ENCODE peak calls at places on chromosomes 3 and 15, in six cellular contexts. One of them, this sample, is unnamed.

GRCh38 chr3:46934067-46934466 is 42.5 kb downstream of the CCDC12 start:
- DNase-seq in IMR-90: no peak
- DNase-seq in astrocyte: no peak
- DNase-seq in uterus: no peak
- DNase-seq in body of pancreas: no peak
- DNase-seq in thoracic aorta: no peak
- DNase-seq in this sample: no peak

GRCh38 chr3:102200126-102200525 is 234.7 kb upstream of the ZPLD1 start:
- DNase-seq in IMR-90: peak; percentile 89
- DNase-seq in astrocyte: peak; percentile 94
- DNase-seq in uterus: no peak
- DNase-seq in body of pancreas: no peak
- DNase-seq in thoracic aorta: no peak
- DNase-seq in this sample: no peak

GRCh38 chr3:123244128-123244527 is 42.4 kb downstream of the SEC22A start:
- DNase-seq in IMR-90: no peak
- DNase-seq in astrocyte: no peak
- DNase-seq in uterus: no peak
- DNase-seq in body of pancreas: peak; percentile 24
- DNase-seq in thoracic aorta: no peak
- DNase-seq in this sample: no peak

GRCh38 chr3:38500688-38501417 is 4.7 kb downstream of the EXOG start:
- DNase-seq in IMR-90: no peak
- DNase-seq in astrocyte: no peak
- DNase-seq in uterus: no peak
- DNase-seq in body of pancreas: no peak
- DNase-seq in thoracic aorta: no peak
- DNase-seq in this sample: no peak

GRCh38 chr3:188643736-188644135 is 489.8 kb downstream of the LPP start:
- DNase-seq in IMR-90: no peak
- DNase-seq in astrocyte: no peak
- DNase-seq in uterus: no peak
- DNase-seq in body of pancreas: no peak
- DNase-seq in thoracic aorta: no peak
- DNase-seq in this sample: no peak

GRCh38 chr3:170107926-170108325 is 70.1 kb downstream of the GPR160 start:
- DNase-seq in IMR-90: no peak
- DNase-seq in astrocyte: peak; percentile 14
- DNase-seq in uterus: no peak
- DNase-seq in body of pancreas: no peak
- DNase-seq in thoracic aorta: no peak
- DNase-seq in this sample: no peak

GRCh38 chr3:107913671-107914070 is 177.2 kb downstream of the CD47 start:
- DNase-seq in IMR-90: peak; percentile 42
- DNase-seq in astrocyte: peak; percentile 40
- DNase-seq in uterus: no peak
- DNase-seq in body of pancreas: no peak
- DNase-seq in thoracic aorta: no peak
- DNase-seq in this sample: no peak

GRCh38 chr3:125150525-125151436 is 61.8 kb downstream of the SLC12A8 start:
- DNase-seq in IMR-90: peak; percentile 27
- DNase-seq in astrocyte: no peak
- DNase-seq in uterus: no peak
- DNase-seq in body of pancreas: peak; percentile 47
- DNase-seq in thoracic aorta: no peak
- DNase-seq in this sample: no peak

GRCh38 chr3:85535517-85535916 is 576.7 kb downstream of the CADM2 start:
- DNase-seq in IMR-90: no peak
- DNase-seq in astrocyte: no peak
- DNase-seq in uterus: no peak
- DNase-seq in body of pancreas: no peak
- DNase-seq in thoracic aorta: no peak
- DNase-seq in this sample: no peak

GRCh38 chr3:110327870-110328269 is 743.7 kb upstream of the NECTIN3 start:
- DNase-seq in IMR-90: peak; percentile 41
- DNase-seq in astrocyte: no peak
- DNase-seq in uterus: no peak
- DNase-seq in body of pancreas: no peak
- DNase-seq in thoracic aorta: no peak
- DNase-seq in this sample: no peak

GRCh38 chr15:73593278-73594074 is 39.7 kb downstream of the NPTN start:
- DNase-seq in IMR-90: peak; percentile 46
- DNase-seq in astrocyte: peak; percentile 14
- DNase-seq in uterus: no peak
- DNase-seq in body of pancreas: peak; percentile 47
- DNase-seq in thoracic aorta: no peak
- DNase-seq in this sample: no peak

GRCh38 chr3:53842436-53843194 is 3.6 kb downstream of the CHDH start:
- DNase-seq in IMR-90: peak; percentile 23
- DNase-seq in astrocyte: peak; percentile 31
- DNase-seq in uterus: peak; percentile 46
- DNase-seq in body of pancreas: peak; percentile 88
- DNase-seq in thoracic aorta: no peak
- DNase-seq in this sample: no peak

GRCh38 chr3:54888873-54889272 is 39.0 kb downstream of the LRTM1 start:
- DNase-seq in IMR-90: peak; percentile 24
- DNase-seq in astrocyte: no peak
- DNase-seq in uterus: no peak
- DNase-seq in body of pancreas: no peak
- DNase-seq in thoracic aorta: no peak
- DNase-seq in this sample: no peak

GRCh38 chr3:54888162-54888561 is 39.7 kb downstream of the LRTM1 start:
- DNase-seq in IMR-90: no peak
- DNase-seq in astrocyte: no peak
- DNase-seq in uterus: no peak
- DNase-seq in body of pancreas: no peak
- DNase-seq in thoracic aorta: no peak
- DNase-seq in this sample: no peak

GRCh38 chr3:54889731-54890130 is 38.1 kb downstream of the LRTM1 start:
- DNase-seq in IMR-90: no peak
- DNase-seq in astrocyte: no peak
- DNase-seq in uterus: no peak
- DNase-seq in body of pancreas: no peak
- DNase-seq in thoracic aorta: no peak
- DNase-seq in this sample: no peak

GRCh38 chr3:54892168-54892567 is 35.7 kb downstream of the LRTM1 start:
- DNase-seq in IMR-90: no peak
- DNase-seq in astrocyte: no peak
- DNase-seq in uterus: no peak
- DNase-seq in body of pancreas: no peak
- DNase-seq in thoracic aorta: no peak
- DNase-seq in this sample: no peak

GRCh38 chr3:54891540-54891897 is 36.3 kb downstream of the LRTM1 start:
- DNase-seq in IMR-90: peak; percentile 97
- DNase-seq in astrocyte: peak; percentile 95
- DNase-seq in uterus: peak; percentile 82
- DNase-seq in body of pancreas: peak; percentile 64
- DNase-seq in thoracic aorta: peak; percentile 19
- DNase-seq in this sample: peak; percentile 74
- TF ChIP-seq CTCF in IMR-90: peak; percentile 60
- TF ChIP-seq CTCF in astrocyte: peak; percentile 48
- TF ChIP-seq CTCF in uterus: peak; percentile 55
- TF ChIP-seq CTCF in body of pancreas: no peak
- TF ChIP-seq CTCF in thoracic aorta: no peak
- TF ChIP-seq CTCF in this sample: peak; percentile 70

GRCh38 chr3:112092439-112093179 is 6.4 kb downstream of the C3orf52 start:
- DNase-seq in IMR-90: peak; percentile 37
- DNase-seq in astrocyte: peak; percentile 67
- DNase-seq in uterus: no peak
- DNase-seq in body of pancreas: no peak
- DNase-seq in thoracic aorta: no peak
- DNase-seq in this sample: no peak
- H3K4me1 ChIP-seq in IMR-90: peaks cover 13% of the 10 kb centered on the region
- H3K4me1 ChIP-seq in astrocyte: peaks cover 26% of the 10 kb centered on the region
- H3K4me1 ChIP-seq in uterus: no peaks in the 10 kb centered on the region
- H3K4me1 ChIP-seq in body of pancreas: peaks cover 57% of the 10 kb centered on the region
- H3K4me1 ChIP-seq in thoracic aorta: peaks cover 6% of the 10 kb centered on the region
- H3K4me1 ChIP-seq in this sample: peaks cover 45% of the 10 kb centered on the region

DNA sequence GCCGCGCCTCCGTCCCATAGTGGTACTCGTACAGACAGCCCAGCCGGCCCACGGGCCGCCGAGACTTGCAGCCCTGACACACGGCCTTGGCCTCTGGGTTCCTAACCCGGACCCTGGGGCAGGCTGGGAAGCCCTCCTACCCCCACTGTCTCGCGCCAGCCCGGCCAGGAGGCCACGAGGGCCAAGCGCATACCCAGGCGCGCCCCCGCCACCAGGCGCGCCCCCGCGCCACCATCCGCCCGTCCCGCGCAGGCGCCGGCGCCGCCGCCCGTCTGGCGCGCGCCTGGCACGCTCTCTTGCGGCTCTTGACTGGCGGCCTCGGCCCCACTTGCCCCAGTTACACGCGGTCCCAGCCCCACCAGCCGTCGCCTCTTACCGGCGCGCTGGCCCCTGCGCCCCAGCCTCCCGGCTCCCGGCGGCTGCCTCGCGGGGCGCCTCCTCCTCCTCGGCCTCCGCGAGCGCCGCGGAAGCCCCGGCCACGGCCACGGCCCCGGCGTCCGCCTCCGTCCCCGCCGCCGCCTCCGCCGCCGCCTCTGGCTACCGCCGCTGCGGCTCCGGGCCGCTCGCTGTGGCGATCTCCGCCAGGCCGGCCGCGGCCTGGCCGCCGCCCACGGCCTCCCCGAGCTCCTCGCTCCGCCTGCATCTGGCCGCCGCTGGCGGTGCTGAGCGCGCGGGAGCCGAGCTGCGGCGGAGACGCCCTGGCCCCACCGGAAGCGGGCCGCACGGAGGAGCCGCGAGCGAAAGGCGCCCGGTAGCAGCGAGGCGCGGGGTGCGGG is 412 bp downstream of the AVEN start:
- DNase-seq in IMR-90: peak; percentile 70
- DNase-seq in astrocyte: peak; percentile 67
- DNase-seq in uterus: peak; percentile 81
- DNase-seq in body of pancreas: peak; percentile 76
- DNase-seq in thoracic aorta: peak; percentile 19
- DNase-seq in this sample: peak; percentile 85
- TF ChIP-seq CTCF in IMR-90: no peak
- TF ChIP-seq CTCF in astrocyte: no peak
- TF ChIP-seq CTCF in uterus: no peak
- TF ChIP-seq CTCF in body of pancreas: no peak
- TF ChIP-seq CTCF in thoracic aorta: no peak
- TF ChIP-seq CTCF in this sample: no peak

DNA sequence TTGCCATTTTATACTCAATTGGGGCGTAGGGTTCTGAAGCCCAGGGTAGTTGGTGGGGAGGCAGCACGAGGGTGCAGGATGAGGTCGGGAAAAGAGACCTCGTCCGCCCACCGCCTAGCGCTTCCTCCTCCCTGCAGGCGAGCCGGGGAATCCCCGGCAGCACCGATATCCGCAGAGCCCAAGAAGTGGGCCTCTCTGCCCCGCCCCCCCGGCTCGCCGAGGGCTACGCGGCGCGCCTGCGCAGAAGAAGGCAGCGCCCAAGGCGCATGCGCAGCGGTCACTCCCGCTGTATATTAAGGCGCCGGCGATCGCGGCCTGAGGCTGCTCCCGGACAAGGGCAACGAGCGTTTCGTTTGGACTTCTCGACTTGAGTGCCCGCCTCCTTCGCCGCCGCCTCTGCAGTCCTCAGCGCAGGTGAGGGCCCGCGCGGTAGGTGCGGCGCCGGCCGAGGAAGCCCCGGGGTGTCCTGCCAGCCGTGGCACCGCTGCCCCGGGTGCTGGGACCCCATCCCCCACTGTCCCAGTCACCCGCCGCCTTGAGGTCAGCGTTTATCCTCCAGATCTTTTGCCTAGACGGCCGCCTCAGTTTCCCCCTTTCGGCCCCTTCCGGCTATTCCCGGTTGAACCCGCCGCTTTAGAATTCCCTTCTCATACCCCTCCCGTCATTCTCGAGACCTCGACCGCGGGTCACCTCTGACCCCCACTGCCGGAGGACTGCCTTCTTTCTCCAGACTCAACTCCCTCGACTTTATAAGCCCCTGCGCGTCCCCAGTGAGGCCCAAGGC is at the start of gene ALAS1:
- DNase-seq in IMR-90: peak; percentile 82
- DNase-seq in astrocyte: peak; percentile 45
- DNase-seq in uterus: peak; percentile 94
- DNase-seq in body of pancreas: peak; percentile 95
- DNase-seq in thoracic aorta: peak; percentile 59
- DNase-seq in this sample: peak; percentile 94
- H3K4me1 ChIP-seq in IMR-90: peaks cover 36% of the 10 kb centered on the region
- H3K4me1 ChIP-seq in astrocyte: peaks cover 10% of the 10 kb centered on the region
- H3K4me1 ChIP-seq in uterus: no peaks in the 10 kb centered on the region
- H3K4me1 ChIP-seq in body of pancreas: peaks cover 23% of the 10 kb centered on the region
- H3K4me1 ChIP-seq in thoracic aorta: peaks cover 16% of the 10 kb centered on the region
- H3K4me1 ChIP-seq in this sample: peaks cover 87% of the 10 kb centered on the region

DNA sequence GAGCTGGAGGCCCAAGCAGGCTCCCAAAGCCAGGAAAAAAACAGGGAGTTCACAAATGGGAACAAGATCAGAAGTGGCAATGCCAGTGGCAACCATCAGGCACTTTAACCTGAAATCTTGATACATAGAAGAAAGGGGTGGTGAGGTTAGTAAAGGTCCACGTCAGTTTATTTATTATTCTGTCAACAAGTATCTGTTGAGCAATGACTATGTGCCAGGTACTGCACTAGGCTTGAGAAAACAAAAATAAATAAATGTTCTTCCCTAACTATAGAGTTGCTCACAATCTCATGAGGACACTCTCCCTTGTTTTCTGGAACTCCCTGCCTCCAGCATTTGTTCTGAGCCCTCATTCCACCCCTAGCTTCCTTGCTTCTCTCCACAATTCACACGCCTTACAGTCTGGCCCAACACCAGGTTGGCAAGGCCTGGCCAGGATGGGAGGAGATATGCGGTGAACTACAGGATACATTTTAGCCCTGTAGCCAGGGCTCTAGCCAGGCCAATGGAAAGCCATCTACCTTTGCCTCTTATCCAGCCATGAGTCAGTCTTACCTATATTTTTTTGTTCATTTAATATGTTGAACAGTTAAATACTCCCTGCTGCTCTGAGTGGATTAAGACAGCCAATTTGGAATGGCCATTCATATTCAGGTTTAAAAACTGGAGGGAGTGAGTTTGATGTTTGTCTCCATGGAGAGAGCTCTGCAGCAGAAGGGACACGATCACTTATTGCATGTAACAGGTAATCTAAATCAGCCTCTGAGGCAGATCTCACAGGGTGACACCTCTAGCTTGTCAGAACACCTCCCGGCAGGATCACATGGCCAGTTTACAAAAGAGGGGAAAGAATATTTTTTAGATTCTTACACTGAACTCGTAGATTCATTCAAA is 161.9 kb upstream of the ATP11B start:
- DNase-seq in IMR-90: no peak
- DNase-seq in astrocyte: no peak
- DNase-seq in uterus: no peak
- DNase-seq in body of pancreas: no peak
- DNase-seq in thoracic aorta: no peak
- DNase-seq in this sample: no peak
- TF ChIP-seq CTCF in IMR-90: no peak
- TF ChIP-seq CTCF in astrocyte: no peak
- TF ChIP-seq CTCF in uterus: no peak
- TF ChIP-seq CTCF in body of pancreas: no peak
- TF ChIP-seq CTCF in thoracic aorta: no peak
- TF ChIP-seq CTCF in this sample: no peak

DNA sequence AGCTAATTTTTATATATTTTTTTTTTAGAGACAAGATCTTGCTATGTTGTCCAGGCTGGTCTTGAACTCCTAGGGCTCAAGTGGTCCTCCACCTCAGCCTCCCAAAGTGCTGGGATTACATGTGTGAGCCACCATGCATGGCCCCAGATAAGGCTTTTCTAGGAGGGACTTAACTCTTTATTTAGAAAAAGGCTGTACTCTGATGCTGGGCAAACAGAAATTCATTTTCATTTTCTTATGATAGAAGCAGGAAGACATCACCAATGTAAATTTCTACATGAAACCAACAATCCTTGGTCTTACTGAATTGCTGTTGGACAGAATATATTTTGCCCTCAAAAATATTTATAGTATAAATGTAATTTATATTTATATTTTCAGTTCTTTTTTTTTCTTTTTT is 9.6 kb downstream of the NIPA1 start:
- DNase-seq in IMR-90: no peak
- DNase-seq in astrocyte: no peak
- DNase-seq in uterus: no peak
- DNase-seq in body of pancreas: no peak
- DNase-seq in thoracic aorta: no peak
- DNase-seq in this sample: no peak
- H3K4me1 ChIP-seq in IMR-90: no peaks in the 10 kb centered on the region
- H3K4me1 ChIP-seq in astrocyte: no peaks in the 10 kb centered on the region
- H3K4me1 ChIP-seq in uterus: no peaks in the 10 kb centered on the region
- H3K4me1 ChIP-seq in body of pancreas: no peaks in the 10 kb centered on the region
- H3K4me1 ChIP-seq in thoracic aorta: no peaks in the 10 kb centered on the region
- H3K4me1 ChIP-seq in this sample: no peaks in the 10 kb centered on the region

This sample was measured in left ventricle myocardium inferior.